ENCODE peak calls at places on chromosomes 7 and 10, in four cellular contexts. One of them, this sample, is unnamed.

GRCh38 chr7:682810-683209 is 43.7 kb upstream of the DNAAF5 start:
- DNase-seq in transverse colon: no peak
- DNase-seq in psoas muscle: no peak
- DNase-seq in GM06990: no peak
- DNase-seq in this sample: no peak

GRCh38 chr7:143193880-143194279 is 10.7 kb downstream of the TAS2R39 start:
- DNase-seq in transverse colon: no peak
- DNase-seq in psoas muscle: no peak
- DNase-seq in GM06990: no peak
- DNase-seq in this sample: no peak

GRCh38 chr10:8396675-8397074 is 342.2 kb downstream of the GATA3 start:
- DNase-seq in transverse colon: no peak
- DNase-seq in psoas muscle: no peak
- DNase-seq in GM06990: no peak
- DNase-seq in this sample: no peak

GRCh38 chr10:4650572-4650971 is 175.4 kb upstream of the AKR1E2 start:
- DNase-seq in transverse colon: no peak
- DNase-seq in psoas muscle: no peak
- DNase-seq in GM06990: no peak
- DNase-seq in this sample: peak; percentile 14

GRCh38 chr10:78458983-78459638 is 425.4 kb downstream of the RPS24 start:
- DNase-seq in transverse colon: no peak
- DNase-seq in psoas muscle: no peak
- DNase-seq in GM06990: no peak
- DNase-seq in this sample: peak; percentile 15

GRCh38 chr10:33965795-33966581 is 631.5 kb upstream of the NRP1 start:
- DNase-seq in transverse colon: no peak
- DNase-seq in psoas muscle: no peak
- DNase-seq in GM06990: no peak
- DNase-seq in this sample: no peak

GRCh38 chr7:124671976-124672375 is 93.6 kb downstream of the GPR37 start:
- DNase-seq in transverse colon: no peak
- DNase-seq in psoas muscle: no peak
- DNase-seq in GM06990: no peak
- DNase-seq in this sample: no peak

GRCh38 chr7:51139796-51140195 is 176.8 kb downstream of the COBL start:
- DNase-seq in transverse colon: no peak
- DNase-seq in psoas muscle: no peak
- DNase-seq in GM06990: no peak
- DNase-seq in this sample: no peak

GRCh38 chr7:52863667-52864066 is 171.8 kb upstream of the POM121L12 start:
- DNase-seq in transverse colon: no peak
- DNase-seq in psoas muscle: no peak
- DNase-seq in GM06990: no peak
- DNase-seq in this sample: no peak

GRCh38 chr7:39949980-39950472 is at the start of gene CDK13:
- DNase-seq in transverse colon: peak; percentile 83
- DNase-seq in psoas muscle: peak; percentile 90
- DNase-seq in GM06990: peak; percentile 94
- DNase-seq in this sample: no peak

GRCh38 chr10:20995123-20995978 is 98.2 kb upstream of the NEBL start:
- DNase-seq in transverse colon: no peak
- DNase-seq in psoas muscle: no peak
- DNase-seq in GM06990: no peak
- DNase-seq in this sample: no peak

GRCh38 chr7:100247152-100247757 is 27.5 kb downstream of the PVRIG start:
- DNase-seq in transverse colon: no peak
- DNase-seq in psoas muscle: peak; percentile 88
- DNase-seq in GM06990: no peak
- DNase-seq in this sample: no peak

GRCh38 chr10:78286675-78287074 is 253.0 kb downstream of the RPS24 start:
- DNase-seq in transverse colon: no peak
- DNase-seq in psoas muscle: no peak
- DNase-seq in GM06990: no peak
- DNase-seq in this sample: no peak

GRCh38 chr10:11683529-11684320 is 58.5 kb upstream of the ECHDC3 start:
- DNase-seq in transverse colon: peak; percentile 28
- DNase-seq in psoas muscle: no peak
- DNase-seq in GM06990: peak; percentile 63
- DNase-seq in this sample: no peak

GRCh38 chr7:43108255-43109011 is 4.0 kb upstream of the HECW1 start:
- DNase-seq in transverse colon: peak; percentile 53
- DNase-seq in psoas muscle: peak; percentile 62
- DNase-seq in GM06990: peak; percentile 49
- DNase-seq in this sample: no peak

GRCh38 chr7:92639213-92639896 is 49.2 kb upstream of the FAM133B start:
- DNase-seq in transverse colon: no peak
- DNase-seq in psoas muscle: no peak
- DNase-seq in GM06990: no peak
- DNase-seq in this sample: no peak

GRCh38 chr7:111855842-111856227 is 293.5 kb upstream of the IMMP2L start:
- DNase-seq in transverse colon: no peak
- DNase-seq in psoas muscle: no peak
- DNase-seq in GM06990: no peak
- DNase-seq in this sample: no peak

GRCh38 chr7:50812847-50813475 is 30.3 kb upstream of the GRB10 start:
- DNase-seq in transverse colon: peak; percentile 78
- DNase-seq in psoas muscle: peak; percentile 80
- DNase-seq in GM06990: no peak
- DNase-seq in this sample: peak; percentile 47

GRCh38 chr7:31192996-31193395 is 140.9 kb downstream of the ADCYAP1R1 start:
- DNase-seq in transverse colon: peak; percentile 31
- DNase-seq in psoas muscle: peak; percentile 65
- DNase-seq in GM06990: peak; percentile 6
- DNase-seq in this sample: no peak

GRCh38 chr7:77239471-77239870 is 39.9 kb upstream of the FGL2 start:
- DNase-seq in transverse colon: no peak
- DNase-seq in psoas muscle: no peak
- DNase-seq in GM06990: no peak
- DNase-seq in this sample: no peak

GRCh38 chr7:141480953-141481352 is 70.3 kb upstream of the AGK start:
- DNase-seq in transverse colon: no peak
- DNase-seq in psoas muscle: no peak
- DNase-seq in GM06990: no peak
- DNase-seq in this sample: no peak

GRCh38 chr7:27161214-27161720 is 4.1 kb downstream of the HOXA9 start:
- DNase-seq in transverse colon: peak; percentile 66
- DNase-seq in psoas muscle: peak; percentile 62
- DNase-seq in GM06990: no peak
- DNase-seq in this sample: no peak

GRCh38 chr7:128322040-128322643 is 21.6 kb downstream of the RBM28 start:
- DNase-seq in transverse colon: no peak
- DNase-seq in psoas muscle: no peak
- DNase-seq in GM06990: no peak
- DNase-seq in this sample: no peak

GRCh38 chr10:10209152-10209551 is 808.5 kb upstream of the CELF2 start:
- DNase-seq in transverse colon: no peak
- DNase-seq in psoas muscle: no peak
- DNase-seq in GM06990: peak; percentile 9
- DNase-seq in this sample: no peak

GRCh38 chr10:115939101-115939815 is 333.7 kb downstream of the GFRA1 start:
- DNase-seq in transverse colon: no peak
- DNase-seq in psoas muscle: no peak
- DNase-seq in GM06990: no peak
- DNase-seq in this sample: no peak

GRCh38 chr7:26305869-26306665 is 14.4 kb downstream of the SNX10 start:
- DNase-seq in transverse colon: no peak
- DNase-seq in psoas muscle: no peak
- DNase-seq in GM06990: no peak
- DNase-seq in this sample: no peak

GRCh38 chr7:50349963-50350944 is 45.7 kb downstream of the IKZF1 start:
- DNase-seq in transverse colon: no peak
- DNase-seq in psoas muscle: no peak
- DNase-seq in GM06990: peak; percentile 84
- DNase-seq in this sample: no peak

GRCh38 chr10:97713828-97714400 is 384 bp downstream of the MARVELD1 start:
- DNase-seq in transverse colon: peak; percentile 77
- DNase-seq in psoas muscle: peak; percentile 88
- DNase-seq in GM06990: peak; percentile 79
- DNase-seq in this sample: no peak

GRCh38 chr7:112042631-112043030 is 163.6 kb downstream of the DOCK4 start:
- DNase-seq in transverse colon: no peak
- DNase-seq in psoas muscle: no peak
- DNase-seq in GM06990: no peak
- DNase-seq in this sample: no peak

GRCh38 chr10:5943536-5943935 is 33.8 kb downstream of the IL15RA start:
- DNase-seq in transverse colon: no peak
- DNase-seq in psoas muscle: peak; percentile 76
- DNase-seq in GM06990: no peak
- DNase-seq in this sample: peak; percentile 47

GRCh38 chr10:2851544-2851943 is 215.8 kb upstream of the PFKP start:
- DNase-seq in transverse colon: no peak
- DNase-seq in psoas muscle: no peak
- DNase-seq in GM06990: no peak
- DNase-seq in this sample: no peak

GRCh38 chr10:87093461-87094372 is 926 bp downstream of the GLUD1 start:
- DNase-seq in transverse colon: peak; percentile 73
- DNase-seq in psoas muscle: peak; percentile 74
- DNase-seq in GM06990: peak; percentile 83
- DNase-seq in this sample: no peak

GRCh38 chr10:30413996-30414576 is 19.9 kb upstream of the MAP3K8 start:
- DNase-seq in transverse colon: no peak
- DNase-seq in psoas muscle: no peak
- DNase-seq in GM06990: peak; percentile 43
- DNase-seq in this sample: no peak

GRCh38 chr10:3400368-3400767 is 227.8 kb upstream of the PITRM1 start:
- DNase-seq in transverse colon: no peak
- DNase-seq in psoas muscle: no peak
- DNase-seq in GM06990: no peak
- DNase-seq in this sample: no peak

GRCh38 chr7:107751113-107751512 is 7.2 kb downstream of the CBLL1 start:
- DNase-seq in transverse colon: no peak
- DNase-seq in psoas muscle: no peak
- DNase-seq in GM06990: no peak
- DNase-seq in this sample: no peak
- H3K36me3 ChIP-seq in transverse colon: no peaks in the 10 kb centered on the region
- H3K36me3 ChIP-seq in psoas muscle: no peaks in the 10 kb centered on the region
- H3K36me3 ChIP-seq in GM06990: peaks cover 4% of the 10 kb centered on the region
- H3K36me3 ChIP-seq in this sample: peaks cover 6% of the 10 kb centered on the region

GRCh38 chr7:147541261-147541660 is 1049.3 kb upstream of the C7orf33 start:
- DNase-seq in transverse colon: no peak
- DNase-seq in psoas muscle: no peak
- DNase-seq in GM06990: no peak
- DNase-seq in this sample: no peak
- TF ChIP-seq CTCF in transverse colon: no peak
- TF ChIP-seq CTCF in psoas muscle: no peak
- TF ChIP-seq CTCF in GM06990: no peak
- TF ChIP-seq CTCF in this sample: no peak

DNA sequence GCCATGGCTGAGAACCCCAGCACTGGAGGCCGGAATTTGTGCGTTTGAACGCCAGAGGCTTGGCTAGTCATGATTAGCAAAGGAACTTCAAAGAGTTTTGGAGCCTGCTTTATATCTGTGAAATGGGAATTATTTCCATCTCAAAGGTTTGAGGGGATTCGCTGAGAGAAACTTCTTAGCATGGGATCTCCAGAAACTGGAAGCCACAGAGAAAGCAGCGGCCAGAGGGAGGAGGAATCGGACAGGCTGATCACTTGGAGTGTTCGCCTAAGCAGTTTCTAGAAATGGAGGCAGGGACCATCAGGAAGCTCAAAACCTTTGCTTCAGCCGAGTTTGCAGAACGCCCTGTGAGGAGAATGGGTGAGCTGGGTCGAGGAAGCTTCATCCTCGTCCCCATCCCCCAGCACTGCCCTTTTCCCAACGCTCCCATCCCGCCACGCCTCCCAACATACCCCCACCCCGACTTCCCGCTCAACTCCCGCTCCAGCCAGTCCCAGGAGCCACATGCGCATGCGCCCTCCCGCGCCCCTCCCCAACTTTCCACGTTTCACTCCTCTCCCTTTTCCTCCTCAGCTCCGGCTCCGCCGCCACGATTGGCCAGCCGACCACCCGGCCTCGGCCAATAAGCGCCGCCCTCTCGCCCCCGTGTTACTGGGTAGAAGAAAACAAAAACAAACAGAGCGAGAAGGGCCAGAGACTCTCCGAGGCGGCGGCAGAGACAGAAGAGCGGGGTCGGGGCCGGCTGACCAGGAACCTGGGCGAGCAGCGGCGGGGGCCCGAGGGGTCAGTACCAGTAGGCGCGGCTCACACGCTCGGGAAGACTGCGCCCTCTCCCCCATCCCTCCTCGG is at the start of gene PDCD4:
- DNase-seq in transverse colon: peak; percentile 100
- DNase-seq in psoas muscle: peak; percentile 100
- DNase-seq in GM06990: peak; percentile 93
- DNase-seq in this sample: peak; percentile 90
- H3K4me3 ChIP-seq in transverse colon: peak within 1 kb of the TSS; percentile 91
- H3K4me3 ChIP-seq in psoas muscle: peak within 1 kb of the TSS; percentile 96
- H3K4me3 ChIP-seq in GM06990: peak within 1 kb of the TSS; percentile 83
- H3K4me3 ChIP-seq in this sample: peak within 1 kb of the TSS; percentile 87

GRCh38 chr10:101670635-101671034 is 24.3 kb downstream of the FBXW4 start:
- DNase-seq in transverse colon: no peak
- DNase-seq in psoas muscle: no peak
- DNase-seq in GM06990: peak; percentile 14
- DNase-seq in this sample: no peak
- H3K36me3 ChIP-seq in transverse colon: no peaks in the 10 kb centered on the region
- H3K36me3 ChIP-seq in psoas muscle: peaks cover 6% of the 10 kb centered on the region
- H3K36me3 ChIP-seq in GM06990: peaks cover 16% of the 10 kb centered on the region
- H3K36me3 ChIP-seq in this sample: peaks cover 14% of the 10 kb centered on the region

GRCh38 chr10:13991353-13991752 is 339.4 kb downstream of the FRMD4A start:
- DNase-seq in transverse colon: no peak
- DNase-seq in psoas muscle: no peak
- DNase-seq in GM06990: no peak
- DNase-seq in this sample: no peak

GRCh38 chr10:13990392-13990805 is 340.3 kb downstream of the FRMD4A start:
- DNase-seq in transverse colon: no peak
- DNase-seq in psoas muscle: peak; percentile 70
- DNase-seq in GM06990: no peak
- DNase-seq in this sample: no peak

GRCh38 chr10:13993169-13993568 is 337.6 kb downstream of the FRMD4A start:
- DNase-seq in transverse colon: no peak
- DNase-seq in psoas muscle: no peak
- DNase-seq in GM06990: no peak
- DNase-seq in this sample: no peak

GRCh38 chr10:13989616-13990015 is 341.1 kb downstream of the FRMD4A start:
- DNase-seq in transverse colon: no peak
- DNase-seq in psoas muscle: no peak
- DNase-seq in GM06990: no peak
- DNase-seq in this sample: no peak

DNA sequence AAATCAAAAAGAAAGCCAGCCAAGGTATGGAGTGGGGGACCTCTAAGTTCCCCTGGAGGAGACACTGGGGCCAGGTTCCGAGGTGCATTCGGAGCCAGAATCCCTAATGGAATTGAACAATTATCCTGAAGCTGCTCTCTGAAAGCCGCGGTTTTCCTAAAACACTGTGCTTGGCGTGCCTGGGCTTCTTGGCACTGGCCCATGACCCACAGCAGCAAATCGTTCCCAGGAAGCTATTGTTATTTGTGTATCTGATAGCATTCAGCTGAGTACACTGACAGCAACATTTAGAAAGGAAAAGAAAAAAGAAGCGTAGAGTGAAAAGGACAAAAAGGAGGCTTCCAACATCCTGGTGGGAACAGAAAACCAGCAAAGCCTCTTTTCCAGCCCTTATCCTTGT is 339.8 kb downstream of the FRMD4A start:
- DNase-seq in transverse colon: no peak
- DNase-seq in psoas muscle: peak; percentile 68
- DNase-seq in GM06990: no peak
- DNase-seq in this sample: no peak
- TF ChIP-seq CTCF in transverse colon: no peak
- TF ChIP-seq CTCF in psoas muscle: no peak
- TF ChIP-seq CTCF in GM06990: no peak
- TF ChIP-seq CTCF in this sample: no peak

GRCh38 chr10:88592425-88592824 is 5.9 kb downstream of the LIPJ start:
- DNase-seq in transverse colon: no peak
- DNase-seq in psoas muscle: no peak
- DNase-seq in GM06990: no peak
- DNase-seq in this sample: no peak
- H3K4me3 ChIP-seq in transverse colon: no peak overlapping the region
- H3K4me3 ChIP-seq in psoas muscle: no peak overlapping the region
- H3K4me3 ChIP-seq in GM06990: no peak overlapping the region
- H3K4me3 ChIP-seq in this sample: no peak overlapping the region

This sample was measured in BJ.